ENCODE peak calls at places on chromosomes 5 and 9, in nine cellular contexts. One of them, this sample, is unnamed.

GRCh38 chr9:94867281-94867841 is 140.9 kb downstream of the AOPEP start:
- DNase-seq in PC-9: peak; percentile 78
- DNase-seq in SW480: peak; percentile 76
- DNase-seq in hypothalamus: no peak
- DNase-seq in RPMI7951: peak; percentile 83
- DNase-seq in aorta: peak; percentile 70
- DNase-seq in stimulated activated CD8-positive, alpha-beta memory T cell treated with anti-CD3 and anti-CD28 coated beads, Interleukin-2, amount 100 ng/mL, for 1 hour: no peak
- DNase-seq in NCI-H2081: peak; percentile 28
- DNase-seq in NCI-H748 treated with DMSO at 0.1 percent for 48 hours: no peak
- DNase-seq in this sample: no peak

GRCh38 chr9:20753761-20754160 is 69.7 kb downstream of the FOCAD start:
- DNase-seq in NCI-H2081: no peak
- DNase-seq in SW480: no peak
- DNase-seq in aorta: no peak
- DNase-seq in NCI-H748 treated with DMSO at 0.1 percent for 48 hours: no peak
- DNase-seq in RPMI7951: no peak
- DNase-seq in hypothalamus: no peak
- DNase-seq in PC-9: no peak
- DNase-seq in stimulated activated CD8-positive, alpha-beta memory T cell treated with anti-CD3 and anti-CD28 coated beads, Interleukin-2, amount 100 ng/mL, for 1 hour: no peak
- DNase-seq in this sample: no peak

GRCh38 chr9:134642385-134643181 is 980 bp downstream of the COL5A1 start:
- DNase-seq in SW480: no peak
- DNase-seq in PC-9: peak; percentile 21
- DNase-seq in NCI-H748 treated with DMSO at 0.1 percent for 48 hours: no peak
- DNase-seq in stimulated activated CD8-positive, alpha-beta memory T cell treated with anti-CD3 and anti-CD28 coated beads, Interleukin-2, amount 100 ng/mL, for 1 hour: no peak
- DNase-seq in NCI-H2081: no peak
- DNase-seq in hypothalamus: no peak
- DNase-seq in aorta: peak; percentile 73
- DNase-seq in RPMI7951: peak; percentile 81
- DNase-seq in this sample: no peak

GRCh38 chr5:82356808-82357671 is 78.9 kb upstream of the RPS23 start:
- DNase-seq in aorta: peak; percentile 90
- DNase-seq in stimulated activated CD8-positive, alpha-beta memory T cell treated with anti-CD3 and anti-CD28 coated beads, Interleukin-2, amount 100 ng/mL, for 1 hour: peak; percentile 51
- DNase-seq in PC-9: peak; percentile 79
- DNase-seq in NCI-H2081: no peak
- DNase-seq in hypothalamus: no peak
- DNase-seq in SW480: peak; percentile 93
- DNase-seq in RPMI7951: peak; percentile 98
- DNase-seq in NCI-H748 treated with DMSO at 0.1 percent for 48 hours: no peak
- DNase-seq in this sample: no peak

GRCh38 chr9:89313842-89314241 is 2.8 kb downstream of the CKS2 start:
- DNase-seq in aorta: no peak
- DNase-seq in hypothalamus: no peak
- DNase-seq in PC-9: no peak
- DNase-seq in SW480: peak; percentile 14
- DNase-seq in stimulated activated CD8-positive, alpha-beta memory T cell treated with anti-CD3 and anti-CD28 coated beads, Interleukin-2, amount 100 ng/mL, for 1 hour: no peak
- DNase-seq in NCI-H2081: no peak
- DNase-seq in RPMI7951: peak; percentile 14
- DNase-seq in NCI-H748 treated with DMSO at 0.1 percent for 48 hours: no peak
- DNase-seq in this sample: no peak

GRCh38 chr9:4678679-4679267 is 596 bp upstream of the CDC37L1 start:
- DNase-seq in NCI-H748 treated with DMSO at 0.1 percent for 48 hours: peak; percentile 27
- DNase-seq in PC-9: no peak
- DNase-seq in stimulated activated CD8-positive, alpha-beta memory T cell treated with anti-CD3 and anti-CD28 coated beads, Interleukin-2, amount 100 ng/mL, for 1 hour: no peak
- DNase-seq in aorta: no peak
- DNase-seq in hypothalamus: no peak
- DNase-seq in SW480: peak; percentile 54
- DNase-seq in RPMI7951: peak; percentile 26
- DNase-seq in NCI-H2081: peak; percentile 46
- DNase-seq in this sample: peak; percentile 46

GRCh38 chr9:113446323-113446740 is 17.2 kb upstream of the RGS3 start:
- DNase-seq in NCI-H748 treated with DMSO at 0.1 percent for 48 hours: peak; percentile 40
- DNase-seq in aorta: no peak
- DNase-seq in RPMI7951: peak; percentile 59
- DNase-seq in SW480: peak; percentile 44
- DNase-seq in PC-9: no peak
- DNase-seq in stimulated activated CD8-positive, alpha-beta memory T cell treated with anti-CD3 and anti-CD28 coated beads, Interleukin-2, amount 100 ng/mL, for 1 hour: no peak
- DNase-seq in hypothalamus: no peak
- DNase-seq in NCI-H2081: peak; percentile 45
- DNase-seq in this sample: peak; percentile 24

GRCh38 chr5:9456435-9457042 is 89.3 kb downstream of the SEMA5A start:
- DNase-seq in NCI-H748 treated with DMSO at 0.1 percent for 48 hours: no peak
- DNase-seq in NCI-H2081: no peak
- DNase-seq in aorta: no peak
- DNase-seq in stimulated activated CD8-positive, alpha-beta memory T cell treated with anti-CD3 and anti-CD28 coated beads, Interleukin-2, amount 100 ng/mL, for 1 hour: no peak
- DNase-seq in SW480: no peak
- DNase-seq in PC-9: no peak
- DNase-seq in hypothalamus: no peak
- DNase-seq in RPMI7951: peak; percentile 98
- DNase-seq in this sample: no peak

GRCh38 chr5:160174780-160175437 is 54.4 kb upstream of the FABP6 start:
- DNase-seq in aorta: no peak
- DNase-seq in SW480: no peak
- DNase-seq in PC-9: no peak
- DNase-seq in RPMI7951: no peak
- DNase-seq in NCI-H2081: no peak
- DNase-seq in NCI-H748 treated with DMSO at 0.1 percent for 48 hours: no peak
- DNase-seq in hypothalamus: no peak
- DNase-seq in stimulated activated CD8-positive, alpha-beta memory T cell treated with anti-CD3 and anti-CD28 coated beads, Interleukin-2, amount 100 ng/mL, for 1 hour: no peak
- DNase-seq in this sample: no peak

GRCh38 chr5:142316051-142316450 is 8.8 kb downstream of the SPRY4 start:
- DNase-seq in hypothalamus: no peak
- DNase-seq in RPMI7951: peak; percentile 83
- DNase-seq in stimulated activated CD8-positive, alpha-beta memory T cell treated with anti-CD3 and anti-CD28 coated beads, Interleukin-2, amount 100 ng/mL, for 1 hour: no peak
- DNase-seq in SW480: no peak
- DNase-seq in PC-9: no peak
- DNase-seq in aorta: no peak
- DNase-seq in NCI-H2081: peak; percentile 88
- DNase-seq in NCI-H748 treated with DMSO at 0.1 percent for 48 hours: peak; percentile 86
- DNase-seq in this sample: peak; percentile 31

GRCh38 chr9:126275386-126276001 is 51.1 kb upstream of the MVB12B start:
- DNase-seq in PC-9: no peak
- DNase-seq in hypothalamus: peak; percentile 77
- DNase-seq in RPMI7951: no peak
- DNase-seq in aorta: no peak
- DNase-seq in NCI-H748 treated with DMSO at 0.1 percent for 48 hours: no peak
- DNase-seq in stimulated activated CD8-positive, alpha-beta memory T cell treated with anti-CD3 and anti-CD28 coated beads, Interleukin-2, amount 100 ng/mL, for 1 hour: no peak
- DNase-seq in SW480: no peak
- DNase-seq in NCI-H2081: no peak
- DNase-seq in this sample: no peak

GRCh38 chr5:133423618-133424282 is 188.6 kb downstream of the FSTL4 start:
- DNase-seq in SW480: peak; percentile 29
- DNase-seq in RPMI7951: peak; percentile 29
- DNase-seq in NCI-H748 treated with DMSO at 0.1 percent for 48 hours: no peak
- DNase-seq in stimulated activated CD8-positive, alpha-beta memory T cell treated with anti-CD3 and anti-CD28 coated beads, Interleukin-2, amount 100 ng/mL, for 1 hour: peak; percentile 49
- DNase-seq in PC-9: peak; percentile 41
- DNase-seq in NCI-H2081: no peak
- DNase-seq in hypothalamus: peak; percentile 16
- DNase-seq in aorta: peak; percentile 62
- DNase-seq in this sample: peak; percentile 22

GRCh38 chr9:91433180-91433579 is 9.5 kb upstream of the NFIL3 start:
- DNase-seq in SW480: peak; percentile 81
- DNase-seq in NCI-H2081: no peak
- DNase-seq in aorta: no peak
- DNase-seq in stimulated activated CD8-positive, alpha-beta memory T cell treated with anti-CD3 and anti-CD28 coated beads, Interleukin-2, amount 100 ng/mL, for 1 hour: no peak
- DNase-seq in NCI-H748 treated with DMSO at 0.1 percent for 48 hours: no peak
- DNase-seq in hypothalamus: no peak
- DNase-seq in PC-9: peak; percentile 38
- DNase-seq in RPMI7951: peak; percentile 79
- DNase-seq in this sample: no peak

GRCh38 chr5:128877476-128877875 is 87.8 kb upstream of the SLC27A6 start:
- DNase-seq in NCI-H2081: no peak
- DNase-seq in RPMI7951: no peak
- DNase-seq in NCI-H748 treated with DMSO at 0.1 percent for 48 hours: no peak
- DNase-seq in aorta: no peak
- DNase-seq in PC-9: no peak
- DNase-seq in SW480: no peak
- DNase-seq in stimulated activated CD8-positive, alpha-beta memory T cell treated with anti-CD3 and anti-CD28 coated beads, Interleukin-2, amount 100 ng/mL, for 1 hour: no peak
- DNase-seq in hypothalamus: no peak
- DNase-seq in this sample: no peak

GRCh38 chr5:160479926-160480325 is 58.3 kb downstream of the PTTG1 start:
- DNase-seq in aorta: no peak
- DNase-seq in SW480: no peak
- DNase-seq in PC-9: no peak
- DNase-seq in NCI-H748 treated with DMSO at 0.1 percent for 48 hours: no peak
- DNase-seq in stimulated activated CD8-positive, alpha-beta memory T cell treated with anti-CD3 and anti-CD28 coated beads, Interleukin-2, amount 100 ng/mL, for 1 hour: no peak
- DNase-seq in NCI-H2081: no peak
- DNase-seq in hypothalamus: no peak
- DNase-seq in RPMI7951: peak; percentile 84
- DNase-seq in this sample: no peak

GRCh38 chr5:100232730-100233129 is 302.4 kb upstream of the FAM174A start:
- DNase-seq in SW480: no peak
- DNase-seq in stimulated activated CD8-positive, alpha-beta memory T cell treated with anti-CD3 and anti-CD28 coated beads, Interleukin-2, amount 100 ng/mL, for 1 hour: no peak
- DNase-seq in aorta: no peak
- DNase-seq in PC-9: no peak
- DNase-seq in RPMI7951: no peak
- DNase-seq in NCI-H748 treated with DMSO at 0.1 percent for 48 hours: no peak
- DNase-seq in hypothalamus: no peak
- DNase-seq in NCI-H2081: peak; percentile 7
- DNase-seq in this sample: peak; percentile 7

GRCh38 chr9:130017035-130017909 is 25.7 kb downstream of the FNBP1 start:
- DNase-seq in stimulated activated CD8-positive, alpha-beta memory T cell treated with anti-CD3 and anti-CD28 coated beads, Interleukin-2, amount 100 ng/mL, for 1 hour: no peak
- DNase-seq in RPMI7951: no peak
- DNase-seq in NCI-H2081: no peak
- DNase-seq in SW480: no peak
- DNase-seq in hypothalamus: no peak
- DNase-seq in aorta: no peak
- DNase-seq in NCI-H748 treated with DMSO at 0.1 percent for 48 hours: no peak
- DNase-seq in PC-9: no peak
- DNase-seq in this sample: no peak

GRCh38 chr9:137666505-137666809 is 47.7 kb downstream of the EHMT1 start:
- DNase-seq in PC-9: no peak
- DNase-seq in stimulated activated CD8-positive, alpha-beta memory T cell treated with anti-CD3 and anti-CD28 coated beads, Interleukin-2, amount 100 ng/mL, for 1 hour: no peak
- DNase-seq in aorta: no peak
- DNase-seq in hypothalamus: no peak
- DNase-seq in SW480: no peak
- DNase-seq in NCI-H2081: no peak
- DNase-seq in RPMI7951: no peak
- DNase-seq in NCI-H748 treated with DMSO at 0.1 percent for 48 hours: no peak
- DNase-seq in this sample: no peak

GRCh38 chr5:78405820-78406750 is 45.7 kb downstream of the SCAMP1 start:
- DNase-seq in stimulated activated CD8-positive, alpha-beta memory T cell treated with anti-CD3 and anti-CD28 coated beads, Interleukin-2, amount 100 ng/mL, for 1 hour: no peak
- DNase-seq in PC-9: no peak
- DNase-seq in aorta: no peak
- DNase-seq in RPMI7951: peak; percentile 39
- DNase-seq in hypothalamus: no peak
- DNase-seq in SW480: no peak
- DNase-seq in NCI-H748 treated with DMSO at 0.1 percent for 48 hours: no peak
- DNase-seq in NCI-H2081: no peak
- DNase-seq in this sample: no peak

GRCh38 chr5:149060325-149060724 is 2.5 kb downstream of the SH3TC2 start:
- DNase-seq in RPMI7951: peak; percentile 88
- DNase-seq in SW480: peak; percentile 37
- DNase-seq in NCI-H2081: peak; percentile 2
- DNase-seq in aorta: no peak
- DNase-seq in PC-9: peak; percentile 23
- DNase-seq in hypothalamus: no peak
- DNase-seq in NCI-H748 treated with DMSO at 0.1 percent for 48 hours: peak; percentile 2
- DNase-seq in stimulated activated CD8-positive, alpha-beta memory T cell treated with anti-CD3 and anti-CD28 coated beads, Interleukin-2, amount 100 ng/mL, for 1 hour: no peak
- DNase-seq in this sample: no peak

GRCh38 chr9:94675008-94675841 is 35.9 kb upstream of the FBP1 start:
- DNase-seq in stimulated activated CD8-positive, alpha-beta memory T cell treated with anti-CD3 and anti-CD28 coated beads, Interleukin-2, amount 100 ng/mL, for 1 hour: no peak
- DNase-seq in SW480: no peak
- DNase-seq in NCI-H2081: no peak
- DNase-seq in hypothalamus: no peak
- DNase-seq in aorta: no peak
- DNase-seq in PC-9: no peak
- DNase-seq in RPMI7951: no peak
- DNase-seq in NCI-H748 treated with DMSO at 0.1 percent for 48 hours: no peak
- DNase-seq in this sample: no peak

GRCh38 chr9:21812415-21812814 is 10.0 kb downstream of the MTAP start:
- DNase-seq in hypothalamus: no peak
- DNase-seq in stimulated activated CD8-positive, alpha-beta memory T cell treated with anti-CD3 and anti-CD28 coated beads, Interleukin-2, amount 100 ng/mL, for 1 hour: no peak
- DNase-seq in PC-9: no peak
- DNase-seq in NCI-H748 treated with DMSO at 0.1 percent for 48 hours: no peak
- DNase-seq in NCI-H2081: no peak
- DNase-seq in RPMI7951: peak; percentile 66
- DNase-seq in SW480: no peak
- DNase-seq in aorta: no peak
- DNase-seq in this sample: no peak

GRCh38 chr9:20865357-20865756 is 166.1 kb downstream of the HACD4 start:
- DNase-seq in SW480: no peak
- DNase-seq in NCI-H748 treated with DMSO at 0.1 percent for 48 hours: no peak
- DNase-seq in stimulated activated CD8-positive, alpha-beta memory T cell treated with anti-CD3 and anti-CD28 coated beads, Interleukin-2, amount 100 ng/mL, for 1 hour: no peak
- DNase-seq in PC-9: no peak
- DNase-seq in aorta: no peak
- DNase-seq in RPMI7951: peak; percentile 8
- DNase-seq in NCI-H2081: no peak
- DNase-seq in hypothalamus: no peak
- DNase-seq in this sample: no peak

GRCh38 chr9:109064963-109065701 is 51.8 kb upstream of the CTNNAL1 start:
- DNase-seq in hypothalamus: no peak
- DNase-seq in NCI-H748 treated with DMSO at 0.1 percent for 48 hours: no peak
- DNase-seq in NCI-H2081: no peak
- DNase-seq in SW480: peak; percentile 37
- DNase-seq in RPMI7951: peak; percentile 62
- DNase-seq in stimulated activated CD8-positive, alpha-beta memory T cell treated with anti-CD3 and anti-CD28 coated beads, Interleukin-2, amount 100 ng/mL, for 1 hour: no peak
- DNase-seq in aorta: no peak
- DNase-seq in PC-9: peak; percentile 35
- DNase-seq in this sample: no peak

GRCh38 chr5:17180957-17181723 is 36.3 kb upstream of the BASP1 start:
- DNase-seq in RPMI7951: peak; percentile 87
- DNase-seq in PC-9: peak; percentile 51
- DNase-seq in hypothalamus: no peak
- DNase-seq in NCI-H748 treated with DMSO at 0.1 percent for 48 hours: no peak
- DNase-seq in stimulated activated CD8-positive, alpha-beta memory T cell treated with anti-CD3 and anti-CD28 coated beads, Interleukin-2, amount 100 ng/mL, for 1 hour: no peak
- DNase-seq in aorta: no peak
- DNase-seq in NCI-H2081: no peak
- DNase-seq in SW480: peak; percentile 84
- DNase-seq in this sample: no peak

GRCh38 chr9:2411459-2412215 is 209.9 kb upstream of the VLDLR start:
- DNase-seq in stimulated activated CD8-positive, alpha-beta memory T cell treated with anti-CD3 and anti-CD28 coated beads, Interleukin-2, amount 100 ng/mL, for 1 hour: no peak
- DNase-seq in hypothalamus: no peak
- DNase-seq in SW480: no peak
- DNase-seq in aorta: no peak
- DNase-seq in RPMI7951: peak; percentile 40
- DNase-seq in PC-9: peak; percentile 18
- DNase-seq in NCI-H2081: no peak
- DNase-seq in NCI-H748 treated with DMSO at 0.1 percent for 48 hours: no peak
- DNase-seq in this sample: no peak

GRCh38 chr9:88936132-88936531 is 55.1 kb upstream of the S1PR3 start:
- DNase-seq in stimulated activated CD8-positive, alpha-beta memory T cell treated with anti-CD3 and anti-CD28 coated beads, Interleukin-2, amount 100 ng/mL, for 1 hour: no peak
- DNase-seq in SW480: no peak
- DNase-seq in NCI-H2081: no peak
- DNase-seq in RPMI7951: no peak
- DNase-seq in PC-9: no peak
- DNase-seq in NCI-H748 treated with DMSO at 0.1 percent for 48 hours: no peak
- DNase-seq in hypothalamus: no peak
- DNase-seq in aorta: no peak
- DNase-seq in this sample: no peak

GRCh38 chr9:129374231-129374630 is 196.2 kb upstream of the IER5L start:
- DNase-seq in hypothalamus: no peak
- DNase-seq in RPMI7951: no peak
- DNase-seq in PC-9: no peak
- DNase-seq in NCI-H748 treated with DMSO at 0.1 percent for 48 hours: no peak
- DNase-seq in stimulated activated CD8-positive, alpha-beta memory T cell treated with anti-CD3 and anti-CD28 coated beads, Interleukin-2, amount 100 ng/mL, for 1 hour: no peak
- DNase-seq in SW480: no peak
- DNase-seq in NCI-H2081: no peak
- DNase-seq in aorta: no peak
- DNase-seq in this sample: no peak

GRCh38 chr9:14307989-14308750 is 5.8 kb downstream of the NFIB start:
- DNase-seq in PC-9: no peak
- DNase-seq in NCI-H748 treated with DMSO at 0.1 percent for 48 hours: no peak
- DNase-seq in RPMI7951: no peak
- DNase-seq in hypothalamus: no peak
- DNase-seq in stimulated activated CD8-positive, alpha-beta memory T cell treated with anti-CD3 and anti-CD28 coated beads, Interleukin-2, amount 100 ng/mL, for 1 hour: no peak
- DNase-seq in aorta: no peak
- DNase-seq in SW480: no peak
- DNase-seq in NCI-H2081: peak; percentile 77
- DNase-seq in this sample: no peak

GRCh38 chr9:101476576-101477208 is 41.1 kb upstream of the ALDOB start:
- DNase-seq in stimulated activated CD8-positive, alpha-beta memory T cell treated with anti-CD3 and anti-CD28 coated beads, Interleukin-2, amount 100 ng/mL, for 1 hour: no peak
- DNase-seq in PC-9: no peak
- DNase-seq in hypothalamus: no peak
- DNase-seq in SW480: no peak
- DNase-seq in NCI-H748 treated with DMSO at 0.1 percent for 48 hours: no peak
- DNase-seq in aorta: no peak
- DNase-seq in RPMI7951: no peak
- DNase-seq in NCI-H2081: no peak
- DNase-seq in this sample: no peak

GRCh38 chr5:65535529-65535987 is 27.4 kb downstream of the CENPK start:
- DNase-seq in RPMI7951: no peak
- DNase-seq in NCI-H748 treated with DMSO at 0.1 percent for 48 hours: no peak
- DNase-seq in aorta: no peak
- DNase-seq in NCI-H2081: no peak
- DNase-seq in PC-9: no peak
- DNase-seq in stimulated activated CD8-positive, alpha-beta memory T cell treated with anti-CD3 and anti-CD28 coated beads, Interleukin-2, amount 100 ng/mL, for 1 hour: no peak
- DNase-seq in hypothalamus: no peak
- DNase-seq in SW480: no peak
- DNase-seq in this sample: no peak